ENCODE peak calls at places on chromosomes 11 and 22, in seven cellular contexts. One of them, this sample, is unnamed. For H3K27me3 and H3K4me1, the result is how much of the 10 kb centered on the place peaks cover.

GRCh38 chr11:46564459-46564858 is 29.4 kb downstream of the AMBRA1 start:
- DNase-seq in cardiac muscle cell: no peak
- DNase-seq in PC-3: peak
- DNase-seq in GM23338: no peak
- DNase-seq in heart left ventricle: no peak
- DNase-seq in fibroblast of lung: peak
- DNase-seq in mesendoderm: no peak
- DNase-seq in this sample: no peak

GRCh38 chr11:47234669-47235075 is 13.9 kb downstream of the ACP2 start:
- DNase-seq in cardiac muscle cell: no peak
- DNase-seq in PC-3: peak
- DNase-seq in GM23338: no peak
- DNase-seq in heart left ventricle: peak
- DNase-seq in fibroblast of lung: peak
- DNase-seq in mesendoderm: no peak
- DNase-seq in this sample: no peak

GRCh38 chr11:91921974-91922373 is 302.6 kb upstream of the FAT3 start:
- DNase-seq in cardiac muscle cell: no peak
- DNase-seq in PC-3: peak
- DNase-seq in GM23338: no peak
- DNase-seq in heart left ventricle: no peak
- DNase-seq in fibroblast of lung: peak
- DNase-seq in mesendoderm: no peak
- DNase-seq in this sample: no peak

GRCh38 chr22:46116491-46116958 is 33.8 kb upstream of the PPARA start:
- DNase-seq in cardiac muscle cell: peak
- DNase-seq in PC-3: peak
- DNase-seq in GM23338: peak
- DNase-seq in heart left ventricle: peak
- DNase-seq in fibroblast of lung: peak
- DNase-seq in mesendoderm: peak
- DNase-seq in this sample: peak

GRCh38 chr11:92867913-92868619 is 101.4 kb upstream of the MTNR1B start:
- DNase-seq in cardiac muscle cell: no peak
- DNase-seq in PC-3: no peak
- DNase-seq in GM23338: no peak
- DNase-seq in heart left ventricle: no peak
- DNase-seq in fibroblast of lung: no peak
- DNase-seq in mesendoderm: no peak
- DNase-seq in this sample: no peak

GRCh38 chr11:105718641-105719040 is 108.8 kb downstream of the GRIA4 start:
- DNase-seq in cardiac muscle cell: no peak
- DNase-seq in PC-3: no peak
- DNase-seq in GM23338: peak
- DNase-seq in heart left ventricle: no peak
- DNase-seq in fibroblast of lung: peak
- DNase-seq in mesendoderm: no peak
- DNase-seq in this sample: no peak

GRCh38 chr11:72721689-72722049 is 30.5 kb downstream of the ARAP1 start:
- DNase-seq in cardiac muscle cell: no peak
- DNase-seq in PC-3: no peak
- DNase-seq in GM23338: no peak
- DNase-seq in heart left ventricle: peak
- DNase-seq in fibroblast of lung: no peak
- DNase-seq in mesendoderm: peak
- DNase-seq in this sample: no peak

GRCh38 chr22:17589810-17590375 is 26.6 kb downstream of the SLC25A18 start:
- DNase-seq in cardiac muscle cell: no peak
- DNase-seq in PC-3: no peak
- DNase-seq in GM23338: no peak
- DNase-seq in heart left ventricle: no peak
- DNase-seq in fibroblast of lung: no peak
- DNase-seq in mesendoderm: no peak
- DNase-seq in this sample: no peak

GRCh38 chr11:78227906-78228305 is 39.2 kb downstream of the USP35 start:
- DNase-seq in cardiac muscle cell: no peak
- DNase-seq in PC-3: no peak
- DNase-seq in GM23338: no peak
- DNase-seq in heart left ventricle: no peak
- DNase-seq in fibroblast of lung: no peak
- DNase-seq in mesendoderm: no peak
- DNase-seq in this sample: no peak

GRCh38 chr22:33274214-33274828 is 216.1 kb upstream of the SYN3 start:
- DNase-seq in cardiac muscle cell: peak
- DNase-seq in PC-3: no peak
- DNase-seq in GM23338: peak
- DNase-seq in heart left ventricle: no peak
- DNase-seq in fibroblast of lung: no peak
- DNase-seq in mesendoderm: peak
- DNase-seq in this sample: peak

GRCh38 chr11:129595043-129595962 is 219.7 kb downstream of the BARX2 start:
- DNase-seq in cardiac muscle cell: peak
- DNase-seq in PC-3: no peak
- DNase-seq in GM23338: no peak
- DNase-seq in heart left ventricle: no peak
- DNase-seq in fibroblast of lung: no peak
- DNase-seq in mesendoderm: peak
- DNase-seq in this sample: no peak

DNA sequence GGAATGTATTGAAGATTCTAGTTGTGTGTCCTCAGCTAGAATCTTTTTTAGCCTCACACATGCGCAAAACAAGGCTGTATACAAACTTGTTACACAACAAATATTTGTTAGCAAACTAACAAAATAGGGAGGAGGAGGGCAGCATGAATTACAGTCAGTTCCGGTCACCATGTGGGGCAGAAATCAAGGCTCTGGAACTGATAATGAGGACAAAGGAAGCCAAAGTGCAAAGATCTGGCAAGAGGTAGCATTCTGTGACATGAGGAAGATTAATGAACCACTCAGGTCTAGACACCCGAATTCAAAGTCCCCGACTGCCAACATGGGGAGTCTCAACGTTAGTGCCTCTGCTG is 1.9 kb downstream of the SUN2 start:
- DNase-seq in cardiac muscle cell: no peak
- DNase-seq in PC-3: no peak
- DNase-seq in GM23338: no peak
- DNase-seq in heart left ventricle: no peak
- DNase-seq in fibroblast of lung: no peak
- DNase-seq in mesendoderm: no peak
- DNase-seq in this sample: no peak
- H3K4me3 ChIP-seq in cardiac muscle cell: peak
- H3K4me3 ChIP-seq in PC-3: peak
- H3K4me3 ChIP-seq in GM23338: peak
- H3K4me3 ChIP-seq in heart left ventricle: peak
- H3K4me3 ChIP-seq in fibroblast of lung: peak
- H3K4me3 ChIP-seq in mesendoderm: no peak
- H3K4me3 ChIP-seq in this sample: no peak

DNA sequence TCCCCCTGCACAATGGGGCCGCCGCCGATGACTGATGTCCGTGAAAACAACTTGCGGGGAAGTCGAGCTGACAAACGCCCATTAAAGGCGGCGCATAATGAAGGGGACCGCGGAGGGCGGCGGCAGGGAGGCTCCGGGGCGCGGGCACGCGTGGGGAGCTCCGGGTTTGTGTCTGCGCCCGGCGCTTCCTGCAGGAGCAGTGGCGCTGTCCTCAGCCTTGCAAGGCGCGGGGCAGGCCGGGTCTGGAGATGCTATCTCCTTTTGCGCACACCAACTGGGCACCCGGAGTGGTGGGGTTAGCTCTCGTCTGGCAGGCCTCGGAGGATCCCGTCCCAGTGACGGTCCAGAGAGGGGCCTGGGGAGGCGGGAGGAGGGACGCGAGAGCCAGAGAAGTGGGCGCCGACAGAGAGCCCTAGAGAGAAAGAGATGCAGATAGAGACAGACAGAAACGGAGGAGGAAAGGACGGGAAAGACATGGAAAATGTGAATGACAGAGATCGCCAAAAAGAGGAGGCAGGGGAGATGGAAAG is 390 bp upstream of the FGF3 start:
- DNase-seq in cardiac muscle cell: no peak
- DNase-seq in PC-3: no peak
- DNase-seq in GM23338: peak
- DNase-seq in heart left ventricle: no peak
- DNase-seq in fibroblast of lung: no peak
- DNase-seq in mesendoderm: peak
- DNase-seq in this sample: no peak
- H3K27me3 ChIP-seq in cardiac muscle cell: half or more
- H3K27me3 ChIP-seq in PC-3: half or more
- H3K27me3 ChIP-seq in GM23338: half or more
- H3K27me3 ChIP-seq in heart left ventricle: under half
- H3K27me3 ChIP-seq in fibroblast of lung: under half
- H3K27me3 ChIP-seq in mesendoderm: under half
- H3K27me3 ChIP-seq in this sample: half or more

DNA sequence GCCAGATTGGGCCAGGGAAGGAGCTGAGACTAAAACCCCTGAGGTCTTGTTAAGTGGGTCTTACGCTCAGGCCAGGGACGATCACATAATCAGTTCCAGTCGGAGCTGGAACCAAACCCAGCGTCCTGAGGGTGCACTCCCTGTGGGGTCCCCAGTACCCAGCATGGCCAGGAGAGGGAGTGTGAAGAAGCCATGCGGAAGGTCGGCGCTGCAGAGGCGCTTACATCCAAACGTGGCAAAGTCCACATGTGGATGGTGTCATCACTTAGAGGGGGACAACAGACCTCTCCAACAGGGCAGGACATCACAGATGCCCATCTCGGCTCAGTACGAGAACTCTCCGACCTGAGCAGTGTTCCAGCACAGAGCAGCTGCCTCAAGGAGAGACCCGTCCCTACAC is 8.3 kb downstream of the ATP5MGL start:
- DNase-seq in cardiac muscle cell: no peak
- DNase-seq in PC-3: no peak
- DNase-seq in GM23338: peak
- DNase-seq in heart left ventricle: no peak
- DNase-seq in fibroblast of lung: no peak
- DNase-seq in mesendoderm: no peak
- DNase-seq in this sample: no peak
- H3K4me1 ChIP-seq in cardiac muscle cell: under half
- H3K4me1 ChIP-seq in PC-3: under half
- H3K4me1 ChIP-seq in GM23338: under half
- H3K4me1 ChIP-seq in heart left ventricle: under half
- H3K4me1 ChIP-seq in fibroblast of lung: under half
- H3K4me1 ChIP-seq in mesendoderm: under half
- H3K4me1 ChIP-seq in this sample: under half

GRCh38 chr11:61950035-61950547 is at the start of gene BEST1:
- DNase-seq in cardiac muscle cell: no peak
- DNase-seq in PC-3: no peak
- DNase-seq in GM23338: no peak
- DNase-seq in heart left ventricle: no peak
- DNase-seq in fibroblast of lung: no peak
- DNase-seq in mesendoderm: no peak
- DNase-seq in this sample: no peak
- H3K4me3 ChIP-seq in cardiac muscle cell: no peak
- H3K4me3 ChIP-seq in PC-3: no peak
- H3K4me3 ChIP-seq in GM23338: no peak
- H3K4me3 ChIP-seq in heart left ventricle: no peak
- H3K4me3 ChIP-seq in fibroblast of lung: no peak
- H3K4me3 ChIP-seq in mesendoderm: no peak
- H3K4me3 ChIP-seq in this sample: no peak

GRCh38 chr11:133957926-133958325 is 1.2 kb upstream of the IGSF9B start:
- DNase-seq in cardiac muscle cell: no peak
- DNase-seq in PC-3: no peak
- DNase-seq in GM23338: peak
- DNase-seq in heart left ventricle: no peak
- DNase-seq in fibroblast of lung: peak
- DNase-seq in mesendoderm: peak
- DNase-seq in this sample: no peak

GRCh38 chr11:133953999-133954398 is 2.8 kb downstream of the IGSF9B start:
- DNase-seq in cardiac muscle cell: no peak
- DNase-seq in PC-3: no peak
- DNase-seq in GM23338: no peak
- DNase-seq in heart left ventricle: no peak
- DNase-seq in fibroblast of lung: no peak
- DNase-seq in mesendoderm: no peak
- DNase-seq in this sample: no peak

GRCh38 chr11:133955091-133955846 is 1.5 kb downstream of the IGSF9B start:
- DNase-seq in cardiac muscle cell: peak
- DNase-seq in PC-3: no peak
- DNase-seq in GM23338: peak
- DNase-seq in heart left ventricle: peak
- DNase-seq in fibroblast of lung: no peak
- DNase-seq in mesendoderm: peak
- DNase-seq in this sample: no peak

GRCh38 chr11:133955945-133956421 is 785 bp downstream of the IGSF9B start:
- DNase-seq in cardiac muscle cell: peak
- DNase-seq in PC-3: no peak
- DNase-seq in GM23338: peak
- DNase-seq in heart left ventricle: no peak
- DNase-seq in fibroblast of lung: no peak
- DNase-seq in mesendoderm: no peak
- DNase-seq in this sample: no peak

GRCh38 chr11:133956650-133957633 is at the start of gene IGSF9B:
- DNase-seq in cardiac muscle cell: peak
- DNase-seq in PC-3: peak
- DNase-seq in GM23338: peak
- DNase-seq in heart left ventricle: peak
- DNase-seq in fibroblast of lung: peak
- DNase-seq in mesendoderm: peak
- DNase-seq in this sample: peak
- H3K27me3 ChIP-seq in cardiac muscle cell: half or more
- H3K27me3 ChIP-seq in PC-3: under half
- H3K27me3 ChIP-seq in GM23338: under half
- H3K27me3 ChIP-seq in heart left ventricle: under half
- H3K27me3 ChIP-seq in fibroblast of lung: under half
- H3K27me3 ChIP-seq in mesendoderm: under half
- H3K27me3 ChIP-seq in this sample: under half

DNA sequence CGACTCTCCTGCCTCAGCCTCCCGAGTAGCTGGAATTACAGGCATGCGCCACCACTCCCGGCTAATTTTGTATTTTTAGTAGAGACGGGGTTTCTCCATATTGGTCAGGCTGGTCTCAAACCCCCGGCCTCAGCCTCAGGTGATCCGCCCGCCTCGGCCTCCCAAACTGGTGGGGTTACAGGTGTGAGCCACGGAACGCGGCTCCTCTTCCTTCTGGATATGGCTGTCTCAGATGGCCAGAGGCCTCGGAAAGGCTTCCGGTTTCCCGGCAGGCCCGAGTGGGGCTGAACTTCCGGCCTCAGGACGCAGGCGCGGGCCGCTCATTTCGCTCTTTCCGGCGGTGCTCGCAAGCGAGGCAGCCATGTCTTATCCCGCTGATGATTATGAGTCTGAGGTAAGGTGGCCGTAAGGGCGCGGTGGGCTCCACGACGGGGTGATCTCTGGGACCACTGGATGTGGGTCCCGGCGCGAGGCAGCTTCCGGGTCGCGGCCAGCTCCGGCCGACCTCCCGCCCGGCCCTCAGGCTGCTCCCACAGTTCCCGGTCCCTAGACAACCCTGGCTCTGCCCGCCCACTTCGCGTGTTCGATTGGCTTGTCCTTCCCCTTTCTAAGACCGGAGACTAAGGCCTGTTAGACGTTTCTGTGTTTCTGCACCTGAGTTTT is at the start of gene EIF3L:
- DNase-seq in cardiac muscle cell: peak
- DNase-seq in PC-3: peak
- DNase-seq in GM23338: peak
- DNase-seq in heart left ventricle: peak
- DNase-seq in fibroblast of lung: peak
- DNase-seq in mesendoderm: peak
- DNase-seq in this sample: peak
- H3K4me1 ChIP-seq in cardiac muscle cell: under half
- H3K4me1 ChIP-seq in PC-3: under half
- H3K4me1 ChIP-seq in GM23338: under half
- H3K4me1 ChIP-seq in heart left ventricle: under half
- H3K4me1 ChIP-seq in fibroblast of lung: under half
- H3K4me1 ChIP-seq in mesendoderm: under half
- H3K4me1 ChIP-seq in this sample: under half

GRCh38 chr11:64607381-64608259 is 16.6 kb downstream of the SLC22A12 start:
- DNase-seq in cardiac muscle cell: no peak
- DNase-seq in PC-3: peak
- DNase-seq in GM23338: peak
- DNase-seq in heart left ventricle: peak
- DNase-seq in fibroblast of lung: peak
- DNase-seq in mesendoderm: no peak
- DNase-seq in this sample: no peak
- H3K4me3 ChIP-seq in cardiac muscle cell: no peak
- H3K4me3 ChIP-seq in PC-3: peak
- H3K4me3 ChIP-seq in GM23338: peak
- H3K4me3 ChIP-seq in heart left ventricle: peak
- H3K4me3 ChIP-seq in fibroblast of lung: no peak
- H3K4me3 ChIP-seq in mesendoderm: no peak
- H3K4me3 ChIP-seq in this sample: no peak